ENCODE peak calls at places on chromosomes 13 and 19, in seven cellular contexts. M is aorta; U is M059J; D is SW 1271; Q is activated CD8-positive, alpha-beta T cell treated with anti-CD3 and anti-CD28 coated beads, Interleukin-2, amount 10 ng/mL, durations not matched to agents 7 days and 5 days; I is NCI-H2081; B is fibroblast of pulmonary artery. N is an unnamed sample.

GRCh38 chr13:95275322-95276118 is 25.7 kb downstream of the ABCC4 start:
- DNase-seq in M (peak), U (peak), D (no peak), Q (no peak), I (peak), B (peak), N (peak)

GRCh38 chr13:100977841-100978240 is 303.2 kb upstream of the TMTC4 start:
- DNase-seq in M (no peak), U (no peak), D (no peak), Q (no peak), I (no peak), B (no peak), N (no peak)

GRCh38 chr13:45500492-45501174 is 35.9 kb downstream of the COG3 start:
- DNase-seq in M (no peak), U (peak), D (peak), Q (no peak), I (no peak), B (peak), N (no peak)

GRCh38 chr19:49512970-49513745 is 697 bp downstream of the FCGRT start:
- DNase-seq in M (no peak), U (no peak), D (no peak), Q (no peak), I (peak), B (peak), N (peak)

GRCh38 chr19:5547881-5548280 is 19.9 kb downstream of the TINCR start:
- DNase-seq in M (no peak), U (peak), D (peak), Q (peak), I (no peak), B (peak), N (no peak)

GRCh38 chr13:43648733-43649132 is 138.0 kb downstream of the ENOX1 start:
- DNase-seq in M (no peak), U (no peak), D (no peak), Q (no peak), I (no peak), B (peak), N (no peak)

GRCh38 chr13:110780410-110780809 is 66.9 kb downstream of the ING1 start:
- DNase-seq in M (no peak), U (no peak), D (no peak), Q (no peak), I (no peak), B (no peak), N (no peak)

GRCh38 chr19:39823693-39824092 is 10.3 kb downstream of the DYRK1B start:
- DNase-seq in M (no peak), U (no peak), D (no peak), Q (no peak), I (no peak), B (no peak), N (peak)

GRCh38 chr13:30108913-30109237 is 198.5 kb downstream of the KATNAL1 start:
- DNase-seq in M (no peak), U (no peak), D (no peak), Q (no peak), I (no peak), B (no peak), N (no peak)